ENCODE peak calls at places on chromosome 2, in four cellular contexts. K, O, Q and A are unnamed samples.

GRCh38 chr2:11746807-11747459 is 501 bp downstream of the LPIN1 start:
- DNase-seq in K (peak), O (no peak), Q (no peak), A (peak)

GRCh38 chr2:43078781-43079755 is 147.3 kb downstream of the ZFP36L2 start:
- DNase-seq in K (no peak), O (no peak), Q (no peak), A (no peak)

GRCh38 chr2:50661682-50662081 is 370.2 kb downstream of the NRXN1 start:
- DNase-seq in K (no peak), O (no peak), Q (no peak), A (no peak)

GRCh38 chr2:96530474-96531357 is 5.8 kb upstream of the ARID5A start:
- DNase-seq in K (no peak), O (no peak), Q (no peak), A (no peak)

GRCh38 chr2:213157242-213157641 is 5.8 kb upstream of the IKZF2 start:
- DNase-seq in K (no peak), O (no peak), Q (no peak), A (no peak)

GRCh38 chr2:52919668-52920067 is 847.9 kb upstream of the CHAC2 start:
- DNase-seq in K (no peak), O (no peak), Q (no peak), A (no peak)

GRCh38 chr2:42333579-42333978 is 27.4 kb downstream of the COX7A2L start:
- DNase-seq in K (no peak), O (no peak), Q (no peak), A (no peak)

GRCh38 chr2:96264086-96264485 is 1.7 kb downstream of the TMEM127 start:
- DNase-seq in K (peak), O (no peak), Q (no peak), A (no peak)

GRCh38 chr2:217208867-217209266 is 349.0 kb upstream of the TNP1 start:
- DNase-seq in K (no peak), O (no peak), Q (no peak), A (no peak)

GRCh38 chr2:217207387-217208010 is 347.6 kb upstream of the TNP1 start:
- DNase-seq in K (no peak), O (no peak), Q (no peak), A (no peak)

GRCh38 chr2:217206326-217206725 is 346.5 kb upstream of the TNP1 start:
- DNase-seq in K (no peak), O (no peak), Q (no peak), A (no peak)

GRCh38 chr2:217203086-217203485 is 343.2 kb upstream of the TNP1 start:
- DNase-seq in K (no peak), O (no peak), Q (no peak), A (no peak)

GRCh38 chr2:217204358-217204757 is 344.5 kb upstream of the TNP1 start:
- DNase-seq in K (no peak), O (no peak), Q (no peak), A (no peak)
- TF ChIP-seq SIN3A in K (no peak), O (no peak), Q (no peak), A (no peak)

GRCh38 chr2:205786976-205787375 is 104.7 kb downstream of the NRP2 start:
- DNase-seq in K (no peak), O (no peak), Q (no peak), A (no peak)

GRCh38 chr2:205787761-205788160 is 105.5 kb downstream of the NRP2 start:
- DNase-seq in K (no peak), O (no peak), Q (no peak), A (no peak)

GRCh38 chr2:205796914-205797313 is 114.6 kb downstream of the NRP2 start:
- DNase-seq in K (no peak), O (no peak), Q (no peak), A (no peak)

GRCh38 chr2:205797866-205798265 is 115.6 kb downstream of the NRP2 start:
- DNase-seq in K (no peak), O (no peak), Q (no peak), A (no peak)

DNA sequence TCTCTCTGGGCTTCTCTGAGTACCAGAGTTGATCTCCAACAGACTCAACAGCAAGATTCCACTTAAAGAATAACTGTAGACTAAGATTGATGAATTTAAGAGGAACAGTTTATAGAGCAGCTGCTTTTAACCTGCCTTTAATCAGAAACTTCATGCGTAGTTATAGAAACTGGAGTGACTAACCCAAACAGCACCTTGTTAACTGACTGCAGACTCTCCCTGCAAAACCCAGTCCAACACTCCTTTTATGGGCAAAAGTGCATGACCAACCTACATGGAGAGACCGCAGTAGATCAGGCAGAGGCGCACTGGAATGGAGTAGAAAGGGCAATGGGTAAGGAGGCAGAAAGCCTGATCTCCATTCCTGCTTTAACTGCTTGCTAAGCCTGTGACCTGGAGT is 110.6 kb downstream of the NRP2 start:
- DNase-seq in K (no peak), O (no peak), Q (no peak), A (no peak)
- TF ChIP-seq EP300 in K (no peak), O (no peak), Q (no peak), A (no peak)

GRCh38 chr2:226040344-226040743 is 640.8 kb downstream of the NYAP2 start:
- DNase-seq in K (no peak), O (no peak), Q (no peak), A (no peak)
- TF ChIP-seq SIN3A in K (no peak), O (no peak), Q (no peak), A (no peak)

GRCh38 chr2:8116661-8117060 is 565.2 kb upstream of the ID2 start:
- DNase-seq in K (no peak), O (no peak), Q (peak), A (no peak)

GRCh38 chr2:8119782-8120551 is 561.9 kb upstream of the ID2 start:
- DNase-seq in K (no peak), O (no peak), Q (peak), A (no peak)

GRCh38 chr2:8118940-8119781 is 562.7 kb upstream of the ID2 start:
- DNase-seq in K (no peak), O (no peak), Q (no peak), A (no peak)

GRCh38 chr2:8115966-8116365 is 565.9 kb upstream of the ID2 start:
- DNase-seq in K (no peak), O (no peak), Q (no peak), A (no peak)

GRCh38 chr2:8115451-8115850 is 566.4 kb upstream of the ID2 start:
- DNase-seq in K (no peak), O (no peak), Q (no peak), A (no peak)
- TF ChIP-seq EP300 in K (no peak), O (no peak), Q (no peak), A (no peak)